ENCODE peak calls at places on chromosome 16, in seven cellular contexts. One of them, this sample, is unnamed.

GRCh38 chr16:66984902-66985311 is 3.5 kb upstream of the CES4A start:
- DNase-seq in EH: no peak
- DNase-seq in T-helper 22 cell: no peak
- DNase-seq in T-helper 2 cell: no peak
- DNase-seq in adrenal gland: no peak
- DNase-seq in GM23248: no peak
- DNase-seq in kidney glomerular epithelial cell: no peak
- DNase-seq in this sample: no peak

GRCh38 chr16:84195201-84196093 is 4.5 kb downstream of the ADAD2 start:
- DNase-seq in EH: no peak
- DNase-seq in T-helper 22 cell: no peak
- DNase-seq in T-helper 2 cell: no peak
- DNase-seq in adrenal gland: no peak
- DNase-seq in GM23248: no peak
- DNase-seq in kidney glomerular epithelial cell: no peak
- DNase-seq in this sample: no peak

GRCh38 chr16:4548124-4548523 is 8.0 kb upstream of the C16orf96 start:
- DNase-seq in EH: no peak
- DNase-seq in T-helper 22 cell: no peak
- DNase-seq in T-helper 2 cell: no peak
- DNase-seq in adrenal gland: no peak
- DNase-seq in GM23248: no peak
- DNase-seq in kidney glomerular epithelial cell: no peak
- DNase-seq in this sample: no peak

GRCh38 chr16:64615647-64616280 is 506.1 kb downstream of the CDH11 start:
- DNase-seq in EH: peak
- DNase-seq in T-helper 22 cell: no peak
- DNase-seq in T-helper 2 cell: no peak
- DNase-seq in adrenal gland: no peak
- DNase-seq in GM23248: peak
- DNase-seq in kidney glomerular epithelial cell: no peak
- DNase-seq in this sample: no peak

GRCh38 chr16:80623376-80623775 is 82.6 kb downstream of the DYNLRB2 start:
- DNase-seq in EH: peak
- DNase-seq in T-helper 22 cell: no peak
- DNase-seq in T-helper 2 cell: no peak
- DNase-seq in adrenal gland: no peak
- DNase-seq in GM23248: no peak
- DNase-seq in kidney glomerular epithelial cell: no peak
- DNase-seq in this sample: no peak

GRCh38 chr16:4637501-4638166 is 13.0 kb downstream of the MGRN1 start:
- DNase-seq in EH: no peak
- DNase-seq in T-helper 22 cell: no peak
- DNase-seq in T-helper 2 cell: no peak
- DNase-seq in adrenal gland: no peak
- DNase-seq in GM23248: peak
- DNase-seq in kidney glomerular epithelial cell: no peak
- DNase-seq in this sample: no peak

GRCh38 chr16:48182979-48183537 is 27.3 kb upstream of the ABCC12 start:
- DNase-seq in EH: no peak
- DNase-seq in T-helper 22 cell: no peak
- DNase-seq in T-helper 2 cell: no peak
- DNase-seq in adrenal gland: no peak
- DNase-seq in GM23248: no peak
- DNase-seq in kidney glomerular epithelial cell: no peak
- DNase-seq in this sample: no peak

GRCh38 chr16:49986351-49987124 is 38.5 kb upstream of the CNEP1R1 start:
- DNase-seq in EH: peak
- DNase-seq in T-helper 22 cell: no peak
- DNase-seq in T-helper 2 cell: no peak
- DNase-seq in adrenal gland: peak
- DNase-seq in GM23248: peak
- DNase-seq in kidney glomerular epithelial cell: no peak
- DNase-seq in this sample: no peak

GRCh38 chr16:52953215-52953614 is 99.5 kb downstream of the CHD9NB start:
- DNase-seq in EH: no peak
- DNase-seq in T-helper 22 cell: no peak
- DNase-seq in T-helper 2 cell: no peak
- DNase-seq in adrenal gland: no peak
- DNase-seq in GM23248: no peak
- DNase-seq in kidney glomerular epithelial cell: no peak
- DNase-seq in this sample: no peak

GRCh38 chr16:29899516-29900101 is at the start of gene SEZ6L2:
- DNase-seq in EH: peak
- DNase-seq in T-helper 22 cell: no peak
- DNase-seq in T-helper 2 cell: peak
- DNase-seq in adrenal gland: peak
- DNase-seq in GM23248: peak
- DNase-seq in kidney glomerular epithelial cell: peak
- DNase-seq in this sample: peak

GRCh38 chr16:83615981-83616380 is 191.8 kb upstream of the HSBP1 start:
- DNase-seq in EH: peak
- DNase-seq in T-helper 22 cell: no peak
- DNase-seq in T-helper 2 cell: no peak
- DNase-seq in adrenal gland: no peak
- DNase-seq in GM23248: peak
- DNase-seq in kidney glomerular epithelial cell: no peak
- DNase-seq in this sample: no peak

This sample was measured in head of caudate nucleus.